ENCODE peak calls at places on chromosomes 3 and 15, in six cellular contexts. O is kidney, H is fibroblast of pulmonary artery, M is left lung, Q is H1, X is GM13977. C is an unnamed sample.
A peak's percentile ranks its signal among the peaks of the same experiment; 100 is the strongest.

GRCh38 chr3:23888617-23889228 is 28.1 kb downstream of the NKIRAS1 start:
- DNase-seq in M (no peak), Q (no peak), H (peak; percentile 76), X (no peak), O (no peak), C (no peak)

GRCh38 chr3:186004209-186004608 is 66.4 kb upstream of the TRA2B start:
- DNase-seq in X (peak; percentile 22), M (no peak), H (no peak), Q (no peak), O (no peak), C (no peak)

GRCh38 chr15:97909291-97909891 is 51.1 kb upstream of the ARRDC4 start:
- DNase-seq in O (no peak), H (peak; percentile 69), M (peak; percentile 55), Q (peak; percentile 86), X (peak; percentile 64), C (peak; percentile 36)

GRCh38 chr3:47578691-47579632 is at the start of gene CSPG5:
- DNase-seq in X (peak; percentile 76), O (peak; percentile 75), Q (peak; percentile 74), H (no peak), M (no peak), C (peak; percentile 46)

GRCh38 chr3:44337253-44337652 is 1.3 kb upstream of the TCAIM start:
- DNase-seq in X (no peak), O (no peak), H (no peak), M (no peak), Q (no peak), C (no peak)

GRCh38 chr3:39192490-39193092 is at the start of gene XIRP1:
- DNase-seq in X (peak; percentile 57), M (no peak), H (no peak), O (no peak), Q (no peak), C (no peak)

GRCh38 chr3:15307580-15307979 is 24.8 kb downstream of the SH3BP5 start:
- DNase-seq in O (no peak), H (no peak), M (no peak), X (no peak), Q (no peak), C (no peak)

GRCh38 chr3:36678216-36679013 is 85.9 kb downstream of the DCLK3 start:
- DNase-seq in M (no peak), Q (no peak), H (peak; percentile 49), X (no peak), O (no peak), C (no peak)

GRCh38 chr3:132804498-132804897 is 82.3 kb upstream of the NPHP3 start:
- DNase-seq in X (no peak), H (peak; percentile 28), Q (no peak), M (no peak), O (no peak), C (no peak)

GRCh38 chr3:32814371-32814770 is 3.4 kb upstream of the TRIM71 start:
- DNase-seq in O (no peak), M (no peak), Q (no peak), X (no peak), H (no peak), C (no peak)

GRCh38 chr15:92167413-92167950 is 226.2 kb upstream of the ST8SIA2 start:
- DNase-seq in Q (no peak), X (no peak), M (no peak), H (no peak), O (no peak), C (no peak)

DNA sequence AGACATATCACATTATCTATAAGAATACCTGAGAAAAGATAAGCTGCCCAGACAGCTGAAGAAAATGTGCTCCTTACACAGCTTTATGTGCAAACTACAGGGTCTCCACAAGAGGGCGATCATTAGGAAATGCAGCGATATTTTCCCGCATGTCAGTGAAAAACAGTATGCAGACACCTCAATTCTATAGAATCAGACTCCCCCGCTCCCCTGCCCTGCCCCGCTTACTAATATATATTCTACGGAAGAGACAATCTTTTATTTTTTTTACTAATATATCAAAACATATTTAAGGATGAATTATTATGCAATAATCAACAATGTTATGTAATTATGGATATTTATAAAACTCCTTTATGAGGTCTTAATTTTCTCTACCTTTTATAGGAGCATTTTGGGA is 681.3 kb downstream of the ROBO1 start:
- DNase-seq in O (no peak), X (peak; percentile 17), H (peak; percentile 75), Q (peak; percentile 63), M (no peak), C (no peak)
- TF ChIP-seq CTCF in O (peak; percentile 73), X (peak; percentile 85), H (peak; percentile 91), Q (no peak), M (peak; percentile 73), C (no peak)

GRCh38 chr3:189267981-189268613 is 96.3 kb downstream of the TPRG1 start:
- DNase-seq in H (peak; percentile 13), O (no peak), Q (no peak), X (no peak), M (peak; percentile 37), C (no peak)
- TF ChIP-seq CTCF in H (peak; percentile 22), O (peak; percentile 8), Q (peak; percentile 25), X (no peak), M (peak; percentile 16), C (no peak)

DNA sequence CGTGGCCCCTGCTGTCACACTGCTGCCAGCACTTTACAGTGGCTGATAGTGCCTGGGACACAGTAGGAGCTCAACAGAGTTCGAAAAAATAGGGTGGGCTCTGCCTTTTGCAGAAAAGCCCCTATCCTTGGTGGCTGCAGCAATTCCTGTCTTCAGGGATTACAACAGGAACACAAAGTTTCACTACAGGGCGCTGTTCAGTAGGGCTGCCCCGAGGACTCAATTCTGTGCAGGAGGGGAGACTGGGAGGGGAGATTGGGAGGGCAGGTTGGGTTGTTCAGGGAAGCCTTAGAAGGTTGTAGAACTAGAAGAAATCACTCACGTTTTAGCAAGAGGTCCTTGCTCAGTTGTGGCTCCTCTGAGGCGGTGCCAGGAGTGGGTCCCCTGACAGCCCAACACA is 138.0 kb upstream of the TPM1 start:
- DNase-seq in H (no peak), M (no peak), X (no peak), O (no peak), Q (no peak), C (no peak)
- TF ChIP-seq CTCF in H (no peak), M (no peak), X (no peak), O (peak; percentile 37), Q (no peak), C (no peak)

GRCh38 chr3:98115717-98116116 is 14.8 kb upstream of the OR5H1 start:
- DNase-seq in H (no peak), M (no peak), Q (no peak), O (no peak), X (no peak), C (no peak)

GRCh38 chr3:98110191-98110908 is 20.2 kb upstream of the OR5H1 start:
- DNase-seq in X (no peak), M (no peak), O (no peak), Q (no peak), H (no peak), C (no peak)

GRCh38 chr3:98109789-98110188 is 20.7 kb upstream of the OR5H1 start:
- DNase-seq in X (no peak), O (no peak), Q (no peak), H (no peak), M (no peak), C (no peak)

DNA sequence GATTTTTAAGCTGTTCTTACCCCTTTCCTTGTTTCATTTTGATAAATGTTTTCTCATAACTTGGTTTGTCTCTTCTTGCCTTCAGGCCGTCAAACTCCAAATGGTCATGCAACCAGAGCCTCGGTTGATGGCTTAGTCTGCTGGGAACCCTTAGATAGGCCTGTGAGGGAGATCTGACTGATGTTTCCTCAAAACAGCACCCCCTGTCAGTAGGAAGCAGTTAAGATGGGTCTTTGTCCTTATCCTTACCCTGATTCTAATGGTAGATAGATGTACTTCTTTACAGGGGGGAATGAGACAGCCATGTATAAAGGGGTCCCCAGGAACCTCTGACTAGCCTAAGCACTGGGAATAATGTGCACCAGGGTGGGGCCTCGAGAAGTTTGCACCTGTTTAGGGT is 16.3 kb upstream of the OR5H1 start:
- DNase-seq in X (no peak), O (no peak), H (no peak), Q (no peak), M (no peak), C (no peak)
- TF ChIP-seq CTCF in X (no peak), O (no peak), H (no peak), Q (no peak), M (no peak), C (no peak)

DNA sequence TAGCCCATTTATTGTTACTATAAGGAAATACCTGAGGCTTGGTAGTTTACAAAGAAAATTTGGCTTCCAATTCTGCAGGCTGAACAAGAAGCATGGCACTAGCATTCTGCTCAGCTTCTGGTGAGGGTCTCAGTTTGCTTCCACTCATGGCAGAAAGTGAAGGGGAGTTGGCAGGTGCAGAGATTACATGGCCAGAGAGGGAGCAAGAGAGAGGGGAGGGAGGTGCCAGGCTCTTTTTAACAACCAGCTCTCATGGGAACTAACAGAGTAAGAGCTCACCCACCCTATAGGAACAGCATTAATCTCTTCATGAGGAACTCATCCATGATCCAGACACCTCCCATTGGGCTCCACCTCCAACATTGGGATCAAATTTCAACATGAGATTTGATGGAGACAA is 437.9 kb downstream of the CHL1 start:
- DNase-seq in X (no peak), H (no peak), M (no peak), Q (no peak), O (no peak), C (no peak)
- TF ChIP-seq CTCF in X (no peak), H (no peak), M (no peak), Q (no peak), O (no peak), C (no peak)

GRCh38 chr3:8324727-8325126 is 176.9 kb upstream of the LMCD1 start:
- DNase-seq in Q (peak; percentile 68), X (peak; percentile 47), M (peak; percentile 35), H (peak; percentile 58), O (no peak), C (no peak)
- TF ChIP-seq CTCF in Q (peak; percentile 85), X (peak; percentile 64), M (peak; percentile 30), H (peak; percentile 72), O (peak; percentile 20), C (no peak)

GRCh38 chr3:71997066-71997653 is 212.2 kb upstream of the PROK2 start:
- DNase-seq in X (no peak), M (no peak), H (peak; percentile 3), O (no peak), Q (no peak), C (no peak)

GRCh38 chr3:72003936-72004335 is 219.0 kb upstream of the PROK2 start:
- DNase-seq in H (no peak), O (no peak), X (no peak), Q (no peak), M (no peak), C (no peak)

GRCh38 chr3:71994203-71994602 is 209.3 kb upstream of the PROK2 start:
- DNase-seq in H (no peak), M (peak; percentile 36), O (no peak), Q (no peak), X (no peak), C (no peak)

GRCh38 chr3:72001758-72002157 is 216.8 kb upstream of the PROK2 start:
- DNase-seq in M (no peak), O (no peak), X (no peak), Q (no peak), H (no peak), C (no peak)

GRCh38 chr3:71998995-71999673 is 214.2 kb upstream of the PROK2 start:
- DNase-seq in X (no peak), M (no peak), H (peak; percentile 58), O (no peak), Q (no peak), C (no peak)
- TF ChIP-seq CTCF in X (no peak), M (no peak), H (no peak), O (no peak), Q (no peak), C (no peak)

GRCh38 chr3:148931574-148931973 is 59.8 kb upstream of the GYG1 start:
- DNase-seq in H (no peak), X (no peak), O (no peak), Q (no peak), M (no peak), C (no peak)
- TF ChIP-seq CTCF in H (no peak), X (no peak), O (no peak), Q (no peak), M (no peak), C (no peak)